ENCODE peak calls at places on chromosome 21, in nine cellular contexts. Y, E, B, W, O, T, N, J and D are unnamed samples.

GRCh38 chr21:45011911-45012660 is 62.3 kb upstream of the ADARB1 start:
- DNase-seq in Y (peak; percentile 87), E (no peak), B (peak; percentile 99), W (peak; percentile 23), O (peak; percentile 74), T (peak; percentile 83), N (peak; percentile 97), J (no peak), D (peak; percentile 99)

GRCh38 chr21:45112371-45112770 is 38.0 kb downstream of the ADARB1 start:
- DNase-seq in Y (no peak), E (no peak), B (no peak), W (no peak), O (no peak), T (peak; percentile 17), N (peak; percentile 68), J (no peak), D (no peak)

GRCh38 chr21:27171704-27172103 is 204.8 kb upstream of the ADAMTS5 start:
- DNase-seq in Y (peak; percentile 22), E (no peak), B (no peak), W (peak; percentile 10), O (peak; percentile 86), T (peak; percentile 86), N (peak; percentile 21), J (no peak), D (no peak)

GRCh38 chr21:19853061-19853460 is 1145.1 kb upstream of the NCAM2 start:
- DNase-seq in Y (no peak), E (no peak), B (no peak), W (no peak), O (no peak), T (no peak), N (no peak), J (no peak), D (no peak)

GRCh38 chr21:34524671-34525601 is 12.9 kb upstream of the KCNE1 start:
- DNase-seq in Y (peak; percentile 68), E (no peak), B (peak; percentile 61), W (peak; percentile 35), O (peak; percentile 57), T (peak; percentile 81), N (peak; percentile 53), J (no peak), D (peak; percentile 57)

GRCh38 chr21:39845581-39846130 is 21.6 kb upstream of the PCP4 start:
- DNase-seq in Y (peak; percentile 73), E (no peak), B (peak; percentile 50), W (peak; percentile 4), O (no peak), T (no peak), N (no peak), J (no peak), D (peak; percentile 96)

GRCh38 chr21:14513772-14514171 is 32.3 kb downstream of the SAMSN1 start:
- DNase-seq in Y (no peak), E (no peak), B (no peak), W (no peak), O (no peak), T (no peak), N (no peak), J (no peak), D (no peak)

GRCh38 chr21:44568261-44568660 is 5.3 kb upstream of the KRTAP10-4 start:
- DNase-seq in Y (no peak), E (no peak), B (no peak), W (no peak), O (no peak), T (no peak), N (no peak), J (no peak), D (no peak)

GRCh38 chr21:46149205-46149901 is 6.0 kb downstream of the FTCD start:
- DNase-seq in Y (no peak), E (no peak), B (no peak), W (no peak), O (no peak), T (no peak), N (no peak), J (no peak), D (no peak)

GRCh38 chr21:36551326-36551725 is 71.4 kb upstream of the CLDN14 start:
- DNase-seq in Y (no peak), E (no peak), B (no peak), W (no peak), O (no peak), T (no peak), N (no peak), J (no peak), D (no peak)

GRCh38 chr21:35095859-35096291 is 46.8 kb upstream of the RUNX1 start:
- DNase-seq in Y (no peak), E (no peak), B (no peak), W (no peak), O (peak; percentile 81), T (no peak), N (no peak), J (no peak), D (no peak)